ENCODE peak calls at places on chromosomes 13 and 19, in eight cellular contexts. S is heart right ventricle; Y is aorta; W is thoracic aorta; R is CD4-positive, CD25-positive, alpha-beta regulatory T cell; F is transverse colon; L is fibroblast of lung; J is sigmoid colon. N is an unnamed sample. For H3K4me1, the result is how much of the 10 kb centered on the place peaks cover.

GRCh38 chr19:9936151-9937000 is at the start of gene OLFM2:
- DNase-seq in S (no peak), Y (no peak), W (no peak), R (no peak), F (no peak), L (no peak), J (no peak), N (no peak)

GRCh38 chr19:10086032-10086903 is at the start of gene SHFL:
- DNase-seq in S (peak), Y (peak), W (no peak), R (peak), F (peak), L (peak), J (peak), N (peak)

GRCh38 chr13:91716436-91717065 is 318.1 kb downstream of the GPC5 start:
- DNase-seq in S (no peak), Y (no peak), W (no peak), R (no peak), F (no peak), L (no peak), J (no peak), N (no peak)

GRCh38 chr19:39480337-39481228 is at the start of gene TIMM50:
- DNase-seq in S (peak), Y (peak), W (peak), R (peak), F (peak), L (peak), J (peak), N (peak)

GRCh38 chr13:26343816-26344215 is 89.9 kb downstream of the CDK8 start:
- DNase-seq in S (no peak), Y (no peak), W (no peak), R (no peak), F (no peak), L (no peak), J (no peak), N (no peak)

GRCh38 chr19:6767357-6768235 is at the start of gene SH2D3A:
- DNase-seq in S (peak), Y (peak), W (no peak), R (peak), F (peak), L (peak), J (peak), N (peak)

GRCh38 chr13:96992633-96993032 is 1.6 kb downstream of the OXGR1 start:
- DNase-seq in S (no peak), Y (no peak), W (no peak), R (no peak), F (no peak), L (no peak), J (no peak), N (no peak)

GRCh38 chr13:99034333-99035085 is 56.6 kb upstream of the DOCK9 start:
- DNase-seq in S (no peak), Y (no peak), W (no peak), R (no peak), F (no peak), L (no peak), J (no peak), N (no peak)

GRCh38 chr19:16118489-16119033 is 6.9 kb downstream of the RAB8A start:
- DNase-seq in S (peak), Y (peak), W (no peak), R (no peak), F (peak), L (no peak), J (no peak), N (no peak)

GRCh38 chr19:58519087-58519354 is 589 bp downstream of the ZBTB45 start:
- DNase-seq in S (peak), Y (peak), W (no peak), R (peak), F (peak), L (peak), J (peak), N (peak)

GRCh38 chr13:75263741-75264407 is 218.1 kb downstream of the TBC1D4 start:
- DNase-seq in S (no peak), Y (no peak), W (no peak), R (no peak), F (no peak), L (peak), J (no peak), N (no peak)

GRCh38 chr13:112532837-112533745 is 54.9 kb downstream of the TUBGCP3 start:
- DNase-seq in S (no peak), Y (no peak), W (no peak), R (peak), F (no peak), L (no peak), J (no peak), N (no peak)

DNA sequence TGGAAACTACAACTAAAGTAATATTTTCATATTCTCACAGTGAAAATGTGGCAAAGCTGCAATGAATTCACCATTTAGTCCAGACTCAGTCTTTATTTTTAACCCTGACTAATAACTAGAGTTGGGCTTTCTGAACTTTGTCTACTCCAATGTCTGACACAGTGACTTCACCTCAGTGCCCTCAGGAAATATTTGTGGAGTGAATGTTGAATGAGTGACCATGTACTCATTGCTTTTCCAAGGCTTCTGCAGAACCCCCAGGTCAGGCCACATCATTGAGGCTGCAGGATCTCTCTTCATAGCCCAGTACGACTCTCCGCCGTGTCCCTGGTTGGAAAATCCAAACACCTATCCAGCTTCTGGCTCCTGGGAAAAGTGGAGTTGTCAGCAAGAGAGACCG is 1.8 kb downstream of the ZNF175 start:
- DNase-seq in S (no peak), Y (no peak), W (no peak), R (no peak), F (no peak), L (peak), J (no peak), N (no peak)
- H3K4me3 ChIP-seq in S (no peak), Y (no peak), W (no peak), R (no peak), F (no peak), L (peak), J (no peak), N (no peak)

GRCh38 chr13:52882803-52883202 is 34.4 kb upstream of the PCDH8 start:
- DNase-seq in S (no peak), Y (no peak), W (no peak), R (no peak), F (no peak), L (no peak), J (no peak), N (no peak)
- H3K4me1 ChIP-seq in S (under half), Y (under half), W (under half), R (under half), F (under half), L (under half), J (under half), N (under half)

GRCh38 chr19:42154471-42155323 is 22.5 kb upstream of the POU2F2 start:
- DNase-seq in S (no peak), Y (no peak), W (no peak), R (no peak), F (no peak), L (no peak), J (no peak), N (no peak)
- H3K4me3 ChIP-seq in S (no peak), Y (no peak), W (no peak), R (no peak), F (no peak), L (no peak), J (no peak), N (no peak)

GRCh38 chr19:13160557-13160956 is 10.3 kb downstream of the IER2 start:
- DNase-seq in S (no peak), Y (no peak), W (no peak), R (no peak), F (no peak), L (peak), J (no peak), N (no peak)

GRCh38 chr19:13162749-13163608 is 12.8 kb downstream of the IER2 start:
- DNase-seq in S (peak), Y (peak), W (peak), R (peak), F (peak), L (peak), J (peak), N (peak)

GRCh38 chr19:13164370-13165090 is 14.3 kb downstream of the IER2 start:
- DNase-seq in S (peak), Y (peak), W (no peak), R (peak), F (peak), L (peak), J (peak), N (no peak)

GRCh38 chr19:13165091-13165997 is 15.1 kb downstream of the IER2 start:
- DNase-seq in S (no peak), Y (no peak), W (no peak), R (no peak), F (no peak), L (peak), J (no peak), N (no peak)

GRCh38 chr19:13163609-13164364 is 13.6 kb downstream of the IER2 start:
- DNase-seq in S (peak), Y (peak), W (no peak), R (peak), F (peak), L (peak), J (peak), N (peak)
- H3K4me1 ChIP-seq in S (half or more), Y (under half), W (half or more), R (half or more), F (half or more), L (under half), J (under half), N (under half)

GRCh38 chr19:20664917-20665781 is 3.8 kb upstream of the ZNF626 start:
- DNase-seq in S (peak), Y (peak), W (no peak), R (no peak), F (no peak), L (peak), J (no peak), N (no peak)
- H3K4me3 ChIP-seq in S (peak), Y (no peak), W (peak), R (peak), F (no peak), L (no peak), J (no peak), N (no peak)

GRCh38 chr13:50587122-50587521 is 256.4 kb downstream of the DLEU7 start:
- DNase-seq in S (no peak), Y (no peak), W (no peak), R (no peak), F (no peak), L (no peak), J (no peak), N (no peak)
- H3K4me1 ChIP-seq in S (under half), Y (under half), W (under half), R (under half), F (under half), L (under half), J (under half), N (under half)

GRCh38 chr19:50777261-50777660 is 7.0 kb downstream of the GPR32 start:
- DNase-seq in S (no peak), Y (no peak), W (no peak), R (no peak), F (no peak), L (no peak), J (no peak), N (no peak)

GRCh38 chr19:50778906-50779430 is 8.7 kb downstream of the GPR32 start:
- DNase-seq in S (no peak), Y (no peak), W (no peak), R (no peak), F (no peak), L (no peak), J (no peak), N (no peak)

GRCh38 chr19:50779504-50780457 is 9.5 kb downstream of the GPR32 start:
- DNase-seq in S (no peak), Y (no peak), W (no peak), R (no peak), F (no peak), L (no peak), J (no peak), N (no peak)

GRCh38 chr19:50776131-50776530 is 5.9 kb downstream of the GPR32 start:
- DNase-seq in S (no peak), Y (no peak), W (no peak), R (no peak), F (no peak), L (no peak), J (no peak), N (no peak)

GRCh38 chr19:50777830-50778303 is 7.6 kb downstream of the GPR32 start:
- DNase-seq in S (no peak), Y (no peak), W (no peak), R (no peak), F (no peak), L (no peak), J (no peak), N (no peak)
- H3K4me3 ChIP-seq in S (no peak), Y (no peak), W (no peak), R (no peak), F (no peak), L (no peak), J (no peak), N (no peak)

GRCh38 chr19:3370728-3371591 is 4.6 kb downstream of the NFIC start:
- DNase-seq in S (no peak), Y (no peak), W (no peak), R (no peak), F (no peak), L (no peak), J (no peak), N (no peak)
- H3K4me1 ChIP-seq in S (half or more), Y (under half), W (half or more), R (under half), F (half or more), L (under half), J (under half), N (under half)

N was measured in prostate gland.